ENCODE peak calls at places on chromosomes 6 and 20, in six cellular contexts. N, B, U, J, S and C are unnamed samples.
A peak's percentile ranks its signal among the peaks of the same experiment; 100 is the strongest.

GRCh38 chr6:13854716-13855250 is 40.4 kb upstream of the MCUR1 start:
- DNase-seq in J (no peak), B (no peak), U (no peak), N (no peak), S (no peak), C (no peak)

GRCh38 chr6:32148722-32149576 is 2.8 kb downstream of the PRRT1 start:
- DNase-seq in U (peak; percentile 87), N (no peak), J (no peak), S (peak; percentile 63), B (no peak), C (peak; percentile 71)

GRCh38 chr20:58554541-58554940 is 39.3 kb upstream of the APCDD1L start:
- DNase-seq in B (no peak), U (no peak), S (no peak), N (no peak), J (no peak), C (no peak)

GRCh38 chr20:44211177-44212039 is 837 bp upstream of the OSER1 start:
- DNase-seq in N (no peak), S (no peak), J (no peak), B (no peak), U (peak; percentile 55), C (peak; percentile 55)

GRCh38 chr20:61655591-61655990 is 403.5 kb downstream of the CDH4 start:
- DNase-seq in J (no peak), S (no peak), N (no peak), B (no peak), U (no peak), C (no peak)

GRCh38 chr20:40192083-40192482 is 497.0 kb downstream of the MAFB start:
- DNase-seq in N (no peak), U (no peak), J (no peak), B (no peak), S (no peak), C (no peak)

GRCh38 chr6:131199568-131200272 is 64.5 kb downstream of the AKAP7 start:
- DNase-seq in U (peak; percentile 51), J (no peak), S (no peak), N (peak; percentile 31), B (no peak), C (peak; percentile 34)

GRCh38 chr6:147033267-147033666 is 170.9 kb upstream of the STXBP5 start:
- DNase-seq in U (no peak), J (no peak), N (no peak), S (no peak), B (no peak), C (no peak)

GRCh38 chr6:107786179-107786578 is 37.9 kb downstream of the SCML4 start:
- DNase-seq in J (no peak), U (no peak), N (no peak), B (no peak), S (no peak), C (no peak)

GRCh38 chr6:144335914-144336313 is 50.8 kb downstream of the UTRN start:
- DNase-seq in S (no peak), N (no peak), J (no peak), U (no peak), B (no peak), C (peak; percentile 22)

GRCh38 chr20:24792641-24793495 is 156.2 kb upstream of the CST7 start:
- DNase-seq in J (no peak), U (no peak), B (no peak), N (no peak), S (no peak), C (no peak)

GRCh38 chr6:98769546-98769945 is 64.8 kb upstream of the POU3F2 start:
- DNase-seq in J (no peak), U (peak; percentile 19), B (no peak), N (peak; percentile 34), S (no peak), C (no peak)

GRCh38 chr20:36813784-36814136 is 40.2 kb upstream of the DSN1 start:
- DNase-seq in S (no peak), J (no peak), B (no peak), N (no peak), U (no peak), C (no peak)

GRCh38 chr6:152309006-152309405 is 328.2 kb downstream of the SYNE1 start:
- DNase-seq in U (no peak), J (no peak), B (no peak), N (no peak), S (no peak), C (no peak)

GRCh38 chr6:34512738-34513115 is 43.4 kb downstream of the SPDEF start:
- DNase-seq in U (no peak), J (no peak), B (no peak), N (no peak), S (no peak), C (no peak)

GRCh38 chr20:45976132-45976531 is 4.1 kb upstream of the ZNF335 start:
- DNase-seq in N (no peak), S (no peak), U (no peak), J (no peak), B (no peak), C (no peak)

GRCh38 chr20:8764289-8764962 is 304.5 kb upstream of the PLCB4 start:
- DNase-seq in S (no peak), N (no peak), U (peak; percentile 84), B (no peak), J (no peak), C (no peak)

GRCh38 chr6:68635706-68636513 is 828 bp downstream of the ADGRB3 start:
- DNase-seq in N (no peak), S (no peak), U (no peak), B (no peak), J (peak; percentile 23), C (peak; percentile 16)

GRCh38 chr6:121884056-121884455 is 448.6 kb downstream of the GJA1 start:
- DNase-seq in S (no peak), U (no peak), B (no peak), J (no peak), N (no peak), C (no peak)

GRCh38 chr20:32018269-32019155 is 8.3 kb downstream of the CCM2L start:
- DNase-seq in J (peak; percentile 58), U (peak; percentile 85), S (peak; percentile 69), N (peak; percentile 44), B (no peak), C (peak; percentile 75)

GRCh38 chr6:119895626-119896025 is 546.1 kb upstream of the MAN1A1 start:
- DNase-seq in J (no peak), U (no peak), N (no peak), S (no peak), B (no peak), C (no peak)

GRCh38 chr20:20814685-20815084 is 102.2 kb upstream of the RALGAPA2 start:
- DNase-seq in U (no peak), B (no peak), N (peak; percentile 12), J (no peak), S (no peak), C (no peak)

GRCh38 chr6:147559016-147559415 is 50.5 kb downstream of the SAMD5 start:
- DNase-seq in U (peak; percentile 57), N (no peak), B (no peak), S (no peak), J (no peak), C (peak; percentile 13)

GRCh38 chr6:4624726-4625125 is 151.5 kb upstream of the CDYL start:
- DNase-seq in N (no peak), B (no peak), J (no peak), S (no peak), U (no peak), C (no peak)

GRCh38 chr6:3506751-3507388 is 50.0 kb upstream of the SLC22A23 start:
- DNase-seq in N (no peak), U (no peak), S (no peak), J (no peak), B (no peak), C (no peak)

GRCh38 chr6:3504938-3505735 is 48.3 kb upstream of the SLC22A23 start:
- DNase-seq in B (no peak), S (no peak), U (no peak), N (no peak), J (no peak), C (no peak)

GRCh38 chr6:3504354-3504753 is 47.5 kb upstream of the SLC22A23 start:
- DNase-seq in J (no peak), B (no peak), S (no peak), U (no peak), N (no peak), C (no peak)

GRCh38 chr6:3509326-3509725 is 52.5 kb upstream of the SLC22A23 start:
- DNase-seq in B (no peak), U (no peak), J (no peak), S (no peak), N (no peak), C (no peak)

DNA sequence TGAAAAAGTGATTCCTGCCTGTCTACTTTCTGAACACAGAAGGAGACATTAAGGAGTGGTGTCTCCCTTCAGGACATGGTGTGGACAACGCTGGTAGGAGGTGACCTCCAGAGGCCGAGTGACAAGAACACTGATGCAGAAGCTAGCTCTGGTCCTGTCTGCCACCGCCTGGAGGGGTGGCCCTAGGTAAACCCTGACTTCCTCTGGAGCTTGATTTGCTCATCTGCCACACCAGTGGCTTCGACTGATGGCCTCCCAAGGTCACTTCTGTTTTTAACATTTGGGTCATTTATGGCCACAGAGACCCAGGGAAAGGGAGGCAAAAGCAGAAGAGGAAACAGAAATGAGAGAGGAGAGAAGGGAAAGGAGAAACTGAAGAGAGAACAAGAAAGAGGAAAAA is 49.3 kb upstream of the SLC22A23 start:
- DNase-seq in B (no peak), N (no peak), J (no peak), S (no peak), U (no peak), C (no peak)
- H3K4me3 ChIP-seq in B (no peak overlapping the region), N (no peak overlapping the region), J (no peak overlapping the region), S (no peak overlapping the region), U (no peak overlapping the region), C (no peak overlapping the region)

DNA sequence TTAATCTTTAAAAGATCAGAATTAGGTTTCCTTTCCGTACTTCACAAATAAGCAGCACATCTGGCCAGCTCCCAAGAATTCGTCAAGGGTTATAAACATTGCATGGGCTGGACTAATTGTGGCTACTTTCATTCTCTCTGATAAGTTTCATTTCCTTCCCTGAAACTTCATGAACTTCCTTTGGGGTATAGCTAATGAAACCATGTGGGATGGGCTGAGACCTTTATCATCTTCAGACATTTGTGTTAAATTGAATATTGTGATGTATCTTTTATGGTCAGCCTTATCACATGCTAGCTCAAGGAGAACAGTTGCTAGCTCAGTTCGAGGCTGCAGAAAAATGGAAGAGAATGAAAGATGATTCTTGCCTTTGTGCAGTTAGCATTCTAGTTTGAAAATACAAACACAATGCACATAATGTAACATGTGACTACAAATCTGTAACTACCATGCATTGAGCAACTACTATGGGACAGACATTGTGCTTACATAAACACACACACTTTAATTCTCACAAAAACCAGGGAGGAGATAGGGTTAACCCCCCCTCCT is 1.7 kb upstream of the GMPR start:
- DNase-seq in U (peak; percentile 70), S (peak; percentile 61), B (no peak), N (no peak), J (no peak), C (peak; percentile 62)
- H3K27ac ChIP-seq in U (no peak overlapping the region), S (peak overlapping the region; percentile 18), B (no peak overlapping the region), N (no peak overlapping the region), J (peak overlapping the region; percentile 46), C (no peak overlapping the region)

DNA sequence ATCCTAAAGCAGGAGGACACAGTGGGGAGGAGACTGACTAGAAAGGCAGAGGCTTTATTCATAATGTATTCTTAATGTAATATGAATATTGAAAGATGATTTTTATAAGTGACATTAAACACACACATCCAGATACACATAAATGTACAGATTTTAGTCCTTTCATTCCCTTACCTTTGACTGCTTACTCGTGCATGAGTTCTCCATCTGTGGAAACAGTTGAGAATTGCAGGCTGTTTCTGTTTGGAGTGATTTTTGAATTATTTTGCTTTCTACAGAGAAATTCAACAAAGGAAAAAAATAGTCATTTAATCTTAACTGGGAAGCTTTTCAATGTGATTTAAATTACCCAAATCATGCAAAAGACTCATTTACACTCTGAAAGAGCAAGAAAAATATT is 136.5 kb downstream of the RIMS1 start:
- DNase-seq in U (no peak), B (no peak), J (no peak), S (no peak), N (no peak), C (no peak)
- TF ChIP-seq CTCF in U (no peak), B (no peak), J (no peak), S (no peak), N (no peak), C (no peak)

GRCh38 chr6:27867941-27868705 is 44.1 kb downstream of the OR2B2 start:
- DNase-seq in J (no peak), S (no peak), U (no peak), N (no peak), B (no peak), C (no peak)
- H3K4me3 ChIP-seq in J (peak overlapping the region; percentile 74), S (no peak overlapping the region), U (no peak overlapping the region), N (no peak overlapping the region), B (no peak overlapping the region), C (no peak overlapping the region)